ENCODE peak calls at places on chromosomes 4 and X, in eight cellular contexts. One of them, this sample, is unnamed.

GRCh38 chr4:152807294-152807829 is 27.6 kb downstream of the ARFIP1 start:
- DNase-seq in endothelial cell of umbilical vein: no peak
- DNase-seq in mesendoderm: no peak
- DNase-seq in lung: no peak
- DNase-seq in transverse colon: no peak
- DNase-seq in left ventricle myocardium inferior: no peak
- DNase-seq in heart right ventricle: no peak
- DNase-seq in OCI-LY7: no peak
- DNase-seq in this sample: no peak

GRCh38 chr4:53141308-53141707 is 224.6 kb downstream of the SCFD2 start:
- DNase-seq in endothelial cell of umbilical vein: no peak
- DNase-seq in mesendoderm: no peak
- DNase-seq in lung: no peak
- DNase-seq in transverse colon: no peak
- DNase-seq in left ventricle myocardium inferior: no peak
- DNase-seq in heart right ventricle: no peak
- DNase-seq in OCI-LY7: no peak
- DNase-seq in this sample: no peak

GRCh38 chr4:113979973-113980615 is 647 bp upstream of the ARSJ start:
- DNase-seq in endothelial cell of umbilical vein: peak; percentile 55
- DNase-seq in mesendoderm: peak; percentile 81
- DNase-seq in lung: no peak
- DNase-seq in transverse colon: no peak
- DNase-seq in left ventricle myocardium inferior: no peak
- DNase-seq in heart right ventricle: no peak
- DNase-seq in OCI-LY7: no peak
- DNase-seq in this sample: no peak

GRCh38 chr4:184649971-184650855 is 675 bp downstream of the PRIMPOL start:
- DNase-seq in endothelial cell of umbilical vein: peak; percentile 71
- DNase-seq in mesendoderm: peak; percentile 60
- DNase-seq in lung: no peak
- DNase-seq in transverse colon: peak; percentile 33
- DNase-seq in left ventricle myocardium inferior: no peak
- DNase-seq in heart right ventricle: no peak
- DNase-seq in OCI-LY7: peak; percentile 27
- DNase-seq in this sample: peak; percentile 66

GRCh38 chrX:46665232-46666162 is 91.9 kb downstream of the CHST7 start:
- DNase-seq in endothelial cell of umbilical vein: peak; percentile 37
- DNase-seq in mesendoderm: no peak
- DNase-seq in lung: no peak
- DNase-seq in transverse colon: no peak
- DNase-seq in left ventricle myocardium inferior: no peak
- DNase-seq in heart right ventricle: no peak
- DNase-seq in OCI-LY7: no peak
- DNase-seq in this sample: no peak

GRCh38 chr4:3218824-3219760 is 29.9 kb upstream of the MSANTD1 start:
- DNase-seq in endothelial cell of umbilical vein: no peak
- DNase-seq in mesendoderm: no peak
- DNase-seq in lung: no peak
- DNase-seq in transverse colon: no peak
- DNase-seq in left ventricle myocardium inferior: no peak
- DNase-seq in heart right ventricle: no peak
- DNase-seq in OCI-LY7: no peak
- DNase-seq in this sample: peak; percentile 26

GRCh38 chrX:31223817-31224216 is 152.0 kb upstream of the FTHL17 start:
- DNase-seq in endothelial cell of umbilical vein: peak; percentile 36
- DNase-seq in mesendoderm: no peak
- DNase-seq in lung: no peak
- DNase-seq in transverse colon: no peak
- DNase-seq in left ventricle myocardium inferior: no peak
- DNase-seq in heart right ventricle: no peak
- DNase-seq in OCI-LY7: peak; percentile 44
- DNase-seq in this sample: no peak

GRCh38 chrX:22742174-22742573 is 257.6 kb upstream of the DDX53 start:
- DNase-seq in endothelial cell of umbilical vein: no peak
- DNase-seq in mesendoderm: no peak
- DNase-seq in lung: no peak
- DNase-seq in transverse colon: no peak
- DNase-seq in left ventricle myocardium inferior: no peak
- DNase-seq in heart right ventricle: no peak
- DNase-seq in OCI-LY7: no peak
- DNase-seq in this sample: no peak

GRCh38 chr4:89894654-89895652 is at the start of gene MMRN1:
- DNase-seq in endothelial cell of umbilical vein: peak; percentile 95
- DNase-seq in mesendoderm: peak; percentile 8
- DNase-seq in lung: no peak
- DNase-seq in transverse colon: no peak
- DNase-seq in left ventricle myocardium inferior: no peak
- DNase-seq in heart right ventricle: no peak
- DNase-seq in OCI-LY7: peak; percentile 22
- DNase-seq in this sample: no peak

GRCh38 chr4:67539830-67540229 is 5.5 kb downstream of the CENPC start:
- DNase-seq in endothelial cell of umbilical vein: no peak
- DNase-seq in mesendoderm: no peak
- DNase-seq in lung: no peak
- DNase-seq in transverse colon: no peak
- DNase-seq in left ventricle myocardium inferior: no peak
- DNase-seq in heart right ventricle: no peak
- DNase-seq in OCI-LY7: no peak
- DNase-seq in this sample: no peak

GRCh38 chr4:67545199-67545995 is at the start of gene CENPC:
- DNase-seq in endothelial cell of umbilical vein: peak; percentile 99
- DNase-seq in mesendoderm: peak; percentile 99
- DNase-seq in lung: peak; percentile 97
- DNase-seq in transverse colon: peak; percentile 97
- DNase-seq in left ventricle myocardium inferior: peak; percentile 98
- DNase-seq in heart right ventricle: peak; percentile 97
- DNase-seq in OCI-LY7: peak; percentile 98
- DNase-seq in this sample: peak; percentile 99

GRCh38 chr4:67546971-67547370 is 1.7 kb upstream of the CENPC start:
- DNase-seq in endothelial cell of umbilical vein: no peak
- DNase-seq in mesendoderm: no peak
- DNase-seq in lung: no peak
- DNase-seq in transverse colon: no peak
- DNase-seq in left ventricle myocardium inferior: no peak
- DNase-seq in heart right ventricle: no peak
- DNase-seq in OCI-LY7: no peak
- DNase-seq in this sample: no peak

GRCh38 chr4:67545996-67546356 is 673 bp upstream of the CENPC start:
- DNase-seq in endothelial cell of umbilical vein: no peak
- DNase-seq in mesendoderm: no peak
- DNase-seq in lung: no peak
- DNase-seq in transverse colon: no peak
- DNase-seq in left ventricle myocardium inferior: no peak
- DNase-seq in heart right ventricle: no peak
- DNase-seq in OCI-LY7: peak; percentile 35
- DNase-seq in this sample: no peak

DNA sequence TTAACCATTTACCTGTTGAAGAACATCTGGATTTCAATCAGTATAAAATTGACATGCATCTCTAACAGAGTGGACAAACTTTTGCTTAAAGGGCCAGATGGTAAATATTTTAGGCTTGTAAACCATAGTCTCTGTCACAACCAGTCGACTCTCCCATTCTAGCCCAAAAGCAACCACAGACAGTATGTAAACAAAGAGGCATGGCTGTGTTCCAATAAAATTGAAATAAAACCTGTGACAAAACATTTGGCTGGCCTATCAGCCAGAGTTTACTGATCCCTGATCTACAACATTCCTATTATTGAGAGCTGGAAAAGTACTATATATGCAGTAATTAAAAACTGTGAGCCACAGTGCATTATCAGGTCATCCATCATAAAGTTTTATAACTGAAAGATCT is 3.2 kb downstream of the CENPC start:
- DNase-seq in endothelial cell of umbilical vein: no peak
- DNase-seq in mesendoderm: no peak
- DNase-seq in lung: no peak
- DNase-seq in transverse colon: no peak
- DNase-seq in left ventricle myocardium inferior: no peak
- DNase-seq in heart right ventricle: no peak
- DNase-seq in OCI-LY7: no peak
- DNase-seq in this sample: no peak
- H3K36me3 ChIP-seq in endothelial cell of umbilical vein: peaks cover 19% of the 10 kb centered on the region
- H3K36me3 ChIP-seq in mesendoderm: no peaks in the 10 kb centered on the region
- H3K36me3 ChIP-seq in lung: peaks cover 1% of the 10 kb centered on the region
- H3K36me3 ChIP-seq in transverse colon: no peaks in the 10 kb centered on the region
- H3K36me3 ChIP-seq in left ventricle myocardium inferior: peaks cover 37% of the 10 kb centered on the region
- H3K36me3 ChIP-seq in heart right ventricle: peaks cover 65% of the 10 kb centered on the region
- H3K36me3 ChIP-seq in OCI-LY7: peaks cover 70% of the 10 kb centered on the region
- H3K36me3 ChIP-seq in this sample: peaks cover 16% of the 10 kb centered on the region

GRCh38 chrX:109934935-109935334 is 68.0 kb upstream of the TMEM164 start:
- DNase-seq in endothelial cell of umbilical vein: no peak
- DNase-seq in mesendoderm: no peak
- DNase-seq in lung: no peak
- DNase-seq in transverse colon: no peak
- DNase-seq in left ventricle myocardium inferior: no peak
- DNase-seq in heart right ventricle: no peak
- DNase-seq in OCI-LY7: no peak
- DNase-seq in this sample: no peak

GRCh38 chrX:109931677-109932076 is 71.2 kb upstream of the TMEM164 start:
- DNase-seq in endothelial cell of umbilical vein: no peak
- DNase-seq in mesendoderm: no peak
- DNase-seq in lung: no peak
- DNase-seq in transverse colon: no peak
- DNase-seq in left ventricle myocardium inferior: no peak
- DNase-seq in heart right ventricle: no peak
- DNase-seq in OCI-LY7: no peak
- DNase-seq in this sample: no peak

GRCh38 chrX:109936114-109936513 is 66.8 kb upstream of the TMEM164 start:
- DNase-seq in endothelial cell of umbilical vein: no peak
- DNase-seq in mesendoderm: no peak
- DNase-seq in lung: no peak
- DNase-seq in transverse colon: no peak
- DNase-seq in left ventricle myocardium inferior: no peak
- DNase-seq in heart right ventricle: no peak
- DNase-seq in OCI-LY7: no peak
- DNase-seq in this sample: no peak

GRCh38 chrX:109936598-109936997 is 66.3 kb upstream of the TMEM164 start:
- DNase-seq in endothelial cell of umbilical vein: no peak
- DNase-seq in mesendoderm: no peak
- DNase-seq in lung: no peak
- DNase-seq in transverse colon: no peak
- DNase-seq in left ventricle myocardium inferior: no peak
- DNase-seq in heart right ventricle: no peak
- DNase-seq in OCI-LY7: no peak
- DNase-seq in this sample: no peak

DNA sequence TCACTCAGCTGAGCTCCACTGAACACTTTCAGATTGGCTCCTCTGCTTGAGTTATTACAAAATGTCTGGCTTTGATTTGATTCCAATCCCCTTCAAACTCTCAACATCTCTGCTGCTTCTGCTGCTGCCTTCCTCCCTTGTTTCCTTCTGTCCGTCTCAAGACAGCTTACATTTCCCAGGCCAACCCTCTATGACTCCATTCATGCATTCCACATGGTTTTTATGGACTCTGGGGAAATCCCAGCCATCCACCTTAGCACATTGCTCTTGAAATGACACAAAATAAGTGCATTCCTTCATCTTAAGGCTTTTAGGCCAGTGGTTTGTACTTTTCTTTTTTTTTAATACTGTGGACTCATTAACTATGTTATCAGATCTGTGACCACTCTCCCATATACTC is 68.5 kb upstream of the TMEM164 start:
- DNase-seq in endothelial cell of umbilical vein: no peak
- DNase-seq in mesendoderm: no peak
- DNase-seq in lung: no peak
- DNase-seq in transverse colon: no peak
- DNase-seq in left ventricle myocardium inferior: no peak
- DNase-seq in heart right ventricle: no peak
- DNase-seq in OCI-LY7: no peak
- DNase-seq in this sample: no peak
- H3K36me3 ChIP-seq in endothelial cell of umbilical vein: no peaks in the 10 kb centered on the region
- H3K36me3 ChIP-seq in mesendoderm: no peaks in the 10 kb centered on the region
- H3K36me3 ChIP-seq in lung: no peaks in the 10 kb centered on the region
- H3K36me3 ChIP-seq in transverse colon: no peaks in the 10 kb centered on the region
- H3K36me3 ChIP-seq in left ventricle myocardium inferior: no peaks in the 10 kb centered on the region
- H3K36me3 ChIP-seq in heart right ventricle: no peaks in the 10 kb centered on the region
- H3K36me3 ChIP-seq in OCI-LY7: no peaks in the 10 kb centered on the region
- H3K36me3 ChIP-seq in this sample: no peaks in the 10 kb centered on the region

GRCh38 chrX:66015906-66016689 is 23.8 kb downstream of the VSIG4 start:
- DNase-seq in endothelial cell of umbilical vein: no peak
- DNase-seq in mesendoderm: no peak
- DNase-seq in lung: no peak
- DNase-seq in transverse colon: no peak
- DNase-seq in left ventricle myocardium inferior: no peak
- DNase-seq in heart right ventricle: no peak
- DNase-seq in OCI-LY7: no peak
- DNase-seq in this sample: no peak
- H3K36me3 ChIP-seq in endothelial cell of umbilical vein: no peaks in the 10 kb centered on the region
- H3K36me3 ChIP-seq in mesendoderm: no peaks in the 10 kb centered on the region
- H3K36me3 ChIP-seq in lung: no peaks in the 10 kb centered on the region
- H3K36me3 ChIP-seq in transverse colon: no peaks in the 10 kb centered on the region
- H3K36me3 ChIP-seq in left ventricle myocardium inferior: no peaks in the 10 kb centered on the region
- H3K36me3 ChIP-seq in heart right ventricle: no peaks in the 10 kb centered on the region
- H3K36me3 ChIP-seq in OCI-LY7: no peaks in the 10 kb centered on the region
- H3K36me3 ChIP-seq in this sample: no peaks in the 10 kb centered on the region

DNA sequence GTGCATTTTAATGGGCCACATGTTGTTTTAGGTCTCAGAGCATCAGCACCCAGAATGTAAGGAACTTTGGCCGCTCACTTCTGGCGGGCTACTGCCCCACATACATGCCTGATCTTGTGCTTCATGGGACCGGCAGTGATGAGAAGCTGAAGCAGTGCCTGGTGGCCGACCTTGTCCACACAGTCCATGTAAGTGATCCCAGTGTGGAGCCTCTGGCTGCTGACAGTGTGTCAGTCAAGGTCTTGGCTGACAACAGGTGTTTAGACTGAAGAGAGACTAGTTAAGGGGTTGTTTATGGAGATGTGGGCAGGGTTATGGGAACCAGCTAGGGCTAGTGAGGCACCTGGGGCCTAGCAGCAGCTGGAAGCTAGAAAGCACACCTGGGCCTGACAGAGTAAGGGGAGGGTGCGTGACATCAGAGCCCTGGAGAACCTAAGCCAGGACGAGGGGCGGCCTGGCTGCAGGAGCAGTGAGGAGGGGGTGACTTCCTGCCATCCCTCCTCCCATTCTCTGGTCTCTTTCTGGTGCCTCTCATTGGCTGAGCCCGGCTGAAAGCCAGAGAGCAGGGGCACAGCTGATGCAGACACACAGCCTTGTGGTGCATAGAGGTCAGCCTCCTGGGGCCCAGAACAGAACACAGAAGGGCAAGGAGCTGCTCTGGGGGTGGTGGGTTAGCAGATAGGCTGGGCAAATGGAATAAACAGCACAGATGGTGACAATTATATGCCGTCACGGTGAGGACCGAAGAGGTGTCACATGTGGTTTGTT is 101.6 kb downstream of the FNIP2 start:
- DNase-seq in endothelial cell of umbilical vein: no peak
- DNase-seq in mesendoderm: peak; percentile 85
- DNase-seq in lung: no peak
- DNase-seq in transverse colon: no peak
- DNase-seq in left ventricle myocardium inferior: no peak
- DNase-seq in heart right ventricle: no peak
- DNase-seq in OCI-LY7: peak; percentile 49
- DNase-seq in this sample: no peak
- H3K36me3 ChIP-seq in endothelial cell of umbilical vein: no peaks in the 10 kb centered on the region
- H3K36me3 ChIP-seq in mesendoderm: no peaks in the 10 kb centered on the region
- H3K36me3 ChIP-seq in lung: peaks cover 32% of the 10 kb centered on the region
- H3K36me3 ChIP-seq in transverse colon: no peaks in the 10 kb centered on the region
- H3K36me3 ChIP-seq in left ventricle myocardium inferior: peaks cover 75% of the 10 kb centered on the region
- H3K36me3 ChIP-seq in heart right ventricle: peaks cover 98% of the 10 kb centered on the region
- H3K36me3 ChIP-seq in OCI-LY7: no peaks in the 10 kb centered on the region
- H3K36me3 ChIP-seq in this sample: peaks cover 3% of the 10 kb centered on the region